ENCODE peak calls at places on chromosomes 4 and X, in seven cellular contexts. T is mucosa of descending colon; R is hippocampal formation; M is naive thymus-derived CD8-positive, alpha-beta T cell; P is astrocyte of the spinal cord; B is Right ventricle myocardium superior; Y is NCI-H2081. H is an unnamed sample.

GRCh38 chrX:140764401-140764919 is 54.9 kb downstream of the LINC00632 start:
- DNase-seq in T (peak), R (peak), M (no peak), P (peak), B (peak), Y (no peak), H (no peak)

GRCh38 chr4:84378277-84378838 is 120.7 kb downstream of the NKX6-1 start:
- DNase-seq in T (no peak), R (no peak), M (no peak), P (no peak), B (no peak), Y (no peak), H (no peak)

GRCh38 chr4:54548098-54548620 is 109.6 kb upstream of the KIT start:
- DNase-seq in T (no peak), R (no peak), M (no peak), P (no peak), B (no peak), Y (no peak), H (no peak)

GRCh38 chrX:133373366-133374079 is 41.8 kb downstream of the GPC4 start:
- DNase-seq in T (peak), R (no peak), M (no peak), P (no peak), B (no peak), Y (no peak), H (no peak)

GRCh38 chrX:129823523-129823922 is 20.2 kb downstream of the ZDHHC9 start:
- DNase-seq in T (no peak), R (no peak), M (no peak), P (no peak), B (no peak), Y (no peak), H (no peak)

GRCh38 chr4:31548823-31549222 is 828.7 kb downstream of the PCDH7 start:
- DNase-seq in T (no peak), R (no peak), M (no peak), P (peak), B (no peak), Y (no peak), H (no peak)

GRCh38 chr4:2886622-2887021 is 43.0 kb downstream of the ADD1 start:
- DNase-seq in T (no peak), R (no peak), M (no peak), P (no peak), B (no peak), Y (no peak), H (no peak)

GRCh38 chrX:45505214-45505613 is 304.5 kb upstream of the DIPK2B start:
- DNase-seq in T (no peak), R (no peak), M (no peak), P (peak), B (no peak), Y (no peak), H (no peak)

GRCh38 chrX:84453351-84454246 is 48.7 kb downstream of the HDX start:
- DNase-seq in T (no peak), R (no peak), M (no peak), P (no peak), B (peak), Y (no peak), H (no peak)

GRCh38 chrX:149819371-149819770 is 37.6 kb downstream of the MAGEA9 start:
- DNase-seq in T (no peak), R (no peak), M (no peak), P (no peak), B (no peak), Y (no peak), H (no peak)

GRCh38 chr4:162408309-162408708 is 244.5 kb upstream of the FSTL5 start:
- DNase-seq in T (peak), R (no peak), M (no peak), P (no peak), B (peak), Y (no peak), H (no peak)

GRCh38 chr4:123995939-123996338 is 599.3 kb downstream of the SPRY1 start:
- DNase-seq in T (no peak), R (no peak), M (no peak), P (peak), B (no peak), Y (no peak), H (no peak)

GRCh38 chr4:165207016-165207430 is 338 bp upstream of the KLHL2 start:
- DNase-seq in T (no peak), R (no peak), M (no peak), P (peak), B (no peak), Y (no peak), H (peak)

GRCh38 chr4:76533314-76533713 is 98.3 kb downstream of the SHROOM3 start:
- DNase-seq in T (no peak), R (no peak), M (no peak), P (no peak), B (no peak), Y (no peak), H (no peak)

GRCh38 chr4:182752158-182752910 is 164.9 kb downstream of the DCTD start:
- DNase-seq in T (no peak), R (no peak), M (no peak), P (peak), B (no peak), Y (no peak), H (no peak)

GRCh38 chrX:69305333-69306062 is 140.2 kb upstream of the PJA1 start:
- DNase-seq in T (no peak), R (peak), M (no peak), P (no peak), B (no peak), Y (no peak), H (no peak)

GRCh38 chr4:149999485-150000074 is 78.7 kb upstream of the DCLK2 start:
- DNase-seq in T (no peak), R (peak), M (no peak), P (peak), B (no peak), Y (peak), H (peak)

GRCh38 chr4:153577053-153577452 is 107.0 kb upstream of the TLR2 start:
- DNase-seq in T (peak), R (no peak), M (no peak), P (no peak), B (no peak), Y (no peak), H (no peak)

GRCh38 chr4:76680934-76681333 is 217.0 kb downstream of the SOWAHB start:
- DNase-seq in T (no peak), R (no peak), M (no peak), P (no peak), B (no peak), Y (no peak), H (no peak)

GRCh38 chr4:31655328-31655727 is 935.2 kb downstream of the PCDH7 start:
- DNase-seq in T (no peak), R (no peak), M (no peak), P (peak), B (no peak), Y (no peak), H (no peak)

GRCh38 chr4:7738458-7739076 is 201.1 kb downstream of the AFAP1 start:
- DNase-seq in T (no peak), R (no peak), M (no peak), P (no peak), B (peak), Y (no peak), H (no peak)

GRCh38 chrX:9842541-9842940 is 56.3 kb downstream of the SHROOM2 start:
- DNase-seq in T (peak), R (no peak), M (no peak), P (no peak), B (no peak), Y (no peak), H (no peak)

GRCh38 chr4:40325406-40326019 is 9.6 kb upstream of the CHRNA9 start:
- DNase-seq in T (no peak), R (no peak), M (peak), P (peak), B (no peak), Y (peak), H (peak)

H was measured in GM13976.